ENCODE peak calls at places on chromosomes 13 and 19, in seven cellular contexts. One of them, this sample, is unnamed.

GRCh38 chr19:35090795-35091214 is 24.8 kb upstream of the FXYD3 start:
- DNase-seq in GM20000: no peak
- DNase-seq in left ventricle myocardium inferior: no peak
- DNase-seq in NCI-H345: peak; percentile 64
- DNase-seq in thoracic aorta: no peak
- DNase-seq in OCI-LY7: no peak
- DNase-seq in aorta: no peak
- DNase-seq in this sample: no peak

GRCh38 chr19:2194513-2195078 is 30.9 kb downstream of the DOT1L start:
- DNase-seq in OCI-LY7: no peak
- DNase-seq in aorta: no peak
- DNase-seq in GM20000: no peak
- DNase-seq in NCI-H345: no peak
- DNase-seq in thoracic aorta: no peak
- DNase-seq in left ventricle myocardium inferior: no peak
- DNase-seq in this sample: no peak

GRCh38 chr13:45238945-45239795 is 38.3 kb upstream of the KCTD4 start:
- DNase-seq in OCI-LY7: no peak
- DNase-seq in left ventricle myocardium inferior: no peak
- DNase-seq in NCI-H345: no peak
- DNase-seq in thoracic aorta: no peak
- DNase-seq in aorta: no peak
- DNase-seq in GM20000: no peak
- DNase-seq in this sample: no peak

GRCh38 chr19:42316223-42317211 is 3.4 kb downstream of the TMEM145 start:
- DNase-seq in GM20000: peak; percentile 88
- DNase-seq in aorta: peak; percentile 66
- DNase-seq in OCI-LY7: peak; percentile 55
- DNase-seq in thoracic aorta: no peak
- DNase-seq in left ventricle myocardium inferior: no peak
- DNase-seq in NCI-H345: no peak
- DNase-seq in this sample: no peak

GRCh38 chr19:10277795-10278583 is 7.1 kb downstream of the ICAM1 start:
- DNase-seq in OCI-LY7: no peak
- DNase-seq in GM20000: no peak
- DNase-seq in NCI-H345: no peak
- DNase-seq in thoracic aorta: no peak
- DNase-seq in left ventricle myocardium inferior: no peak
- DNase-seq in aorta: no peak
- DNase-seq in this sample: no peak

GRCh38 chr19:14772467-14772866 is 5.9 kb downstream of the ADGRE2 start:
- DNase-seq in OCI-LY7: no peak
- DNase-seq in aorta: no peak
- DNase-seq in GM20000: no peak
- DNase-seq in NCI-H345: no peak
- DNase-seq in left ventricle myocardium inferior: no peak
- DNase-seq in thoracic aorta: no peak
- DNase-seq in this sample: peak; percentile 5

GRCh38 chr19:325937-326565 is 18.5 kb downstream of the MIER2 start:
- DNase-seq in aorta: no peak
- DNase-seq in NCI-H345: no peak
- DNase-seq in OCI-LY7: no peak
- DNase-seq in left ventricle myocardium inferior: no peak
- DNase-seq in thoracic aorta: no peak
- DNase-seq in GM20000: no peak
- DNase-seq in this sample: no peak

GRCh38 chr19:17214531-17215124 is 529 bp upstream of the USE1 start:
- DNase-seq in GM20000: no peak
- DNase-seq in OCI-LY7: no peak
- DNase-seq in NCI-H345: no peak
- DNase-seq in left ventricle myocardium inferior: no peak
- DNase-seq in aorta: peak; percentile 47
- DNase-seq in thoracic aorta: no peak
- DNase-seq in this sample: no peak

GRCh38 chr19:4414800-4415251 is 12.4 kb downstream of the CHAF1A start:
- DNase-seq in thoracic aorta: no peak
- DNase-seq in aorta: no peak
- DNase-seq in GM20000: no peak
- DNase-seq in OCI-LY7: no peak
- DNase-seq in NCI-H345: no peak
- DNase-seq in left ventricle myocardium inferior: no peak
- DNase-seq in this sample: no peak

GRCh38 chr19:4932711-4933110 is 23.4 kb downstream of the UHRF1 start:
- DNase-seq in NCI-H345: no peak
- DNase-seq in aorta: no peak
- DNase-seq in GM20000: no peak
- DNase-seq in thoracic aorta: no peak
- DNase-seq in OCI-LY7: no peak
- DNase-seq in left ventricle myocardium inferior: no peak
- DNase-seq in this sample: no peak

GRCh38 chr19:11587302-11587972 is 9.8 kb upstream of the ZNF627 start:
- DNase-seq in GM20000: peak; percentile 79
- DNase-seq in left ventricle myocardium inferior: peak; percentile 74
- DNase-seq in OCI-LY7: peak; percentile 91
- DNase-seq in thoracic aorta: peak; percentile 22
- DNase-seq in aorta: peak; percentile 84
- DNase-seq in NCI-H345: peak; percentile 53
- DNase-seq in this sample: peak; percentile 63

GRCh38 chr19:35347171-35347929 is at the start of gene FFAR1:
- DNase-seq in aorta: peak; percentile 61
- DNase-seq in OCI-LY7: peak; percentile 89
- DNase-seq in NCI-H345: no peak
- DNase-seq in thoracic aorta: no peak
- DNase-seq in GM20000: peak; percentile 83
- DNase-seq in left ventricle myocardium inferior: no peak
- DNase-seq in this sample: peak; percentile 48

GRCh38 chr13:76991432-76991795 is 467 bp upstream of the CLN5 start:
- DNase-seq in NCI-H345: peak; percentile 33
- DNase-seq in OCI-LY7: no peak
- DNase-seq in aorta: peak; percentile 62
- DNase-seq in left ventricle myocardium inferior: no peak
- DNase-seq in thoracic aorta: peak; percentile 15
- DNase-seq in GM20000: peak; percentile 80
- DNase-seq in this sample: no peak

This sample was measured in breast epithelium.